ENCODE peak calls at places on chromosomes 2 and 18, in six cellular contexts. P is CD4-positive, alpha-beta T cell; U is left lung; V is mammary epithelial cell; F is endodermal cell; S is progenitor cell of endocrine pancreas. M is an unnamed sample.
A peak's percentile ranks its signal among the peaks of the same experiment; 100 is the strongest.

GRCh38 chr2:61715501-61715900 is 138.4 kb downstream of the FAM161A start:
- DNase-seq in P (no peak), U (no peak), V (no peak), F (no peak), S (no peak), M (no peak)

GRCh38 chr2:227517724-227518123 is 45.8 kb downstream of the AGFG1 start:
- DNase-seq in P (no peak), U (no peak), V (no peak), F (no peak), S (no peak), M (no peak)

GRCh38 chr2:220226076-220226475 is 598.6 kb downstream of the SLC4A3 start:
- DNase-seq in P (no peak), U (no peak), V (no peak), F (no peak), S (no peak), M (no peak)

GRCh38 chr18:6737833-6738232 is 8.3 kb downstream of the ARHGAP28 start:
- DNase-seq in P (no peak), U (no peak), V (no peak), F (no peak), S (no peak), M (no peak)

GRCh38 chr2:238141541-238142318 is 3.3 kb downstream of the KLHL30 start:
- DNase-seq in P (no peak), U (peak; percentile 57), V (peak; percentile 73), F (no peak), S (no peak), M (no peak)

GRCh38 chr2:74261204-74261864 is 62.9 kb downstream of the MTHFD2 start:
- DNase-seq in P (no peak), U (no peak), V (peak; percentile 28), F (peak; percentile 97), S (peak; percentile 24), M (no peak)

GRCh38 chr18:10261315-10262276 is 192.8 kb upstream of the APCDD1 start:
- DNase-seq in P (no peak), U (no peak), V (no peak), F (no peak), S (no peak), M (no peak)

GRCh38 chr18:25454270-25454659 is 102.3 kb upstream of the ZNF521 start:
- DNase-seq in P (no peak), U (no peak), V (no peak), F (no peak), S (no peak), M (no peak)

GRCh38 chr2:135960598-135961551 is 24.6 kb downstream of the DARS1 start:
- DNase-seq in P (peak; percentile 16), U (no peak), V (no peak), F (no peak), S (no peak), M (no peak)

GRCh38 chr18:66729459-66730239 is 125.8 kb upstream of the CDH19 start:
- DNase-seq in P (no peak), U (no peak), V (peak; percentile 75), F (no peak), S (no peak), M (no peak)

GRCh38 chr2:177489719-177490301 is 97.2 kb downstream of the AGPS start:
- DNase-seq in P (no peak), U (no peak), V (no peak), F (no peak), S (no peak), M (no peak)

GRCh38 chr18:76847926-76848325 is 25.6 kb downstream of the ZNF236 start:
- DNase-seq in P (no peak), U (no peak), V (no peak), F (peak; percentile 80), S (no peak), M (no peak)

GRCh38 chr2:128276878-128277675 is 41.6 kb downstream of the HS6ST1 start:
- DNase-seq in P (no peak), U (peak; percentile 24), V (no peak), F (peak; percentile 31), S (no peak), M (no peak)

GRCh38 chr2:11480406-11480805 is 14.4 kb upstream of the E2F6 start:
- DNase-seq in P (no peak), U (no peak), V (no peak), F (no peak), S (no peak), M (no peak)

GRCh38 chr2:202716114-202716718 is 81.4 kb downstream of the FAM117B start:
- DNase-seq in P (no peak), U (no peak), V (no peak), F (no peak), S (no peak), M (no peak)

GRCh38 chr2:128552806-128553551 is 234.3 kb upstream of the HS6ST1 start:
- DNase-seq in P (no peak), U (no peak), V (no peak), F (no peak), S (no peak), M (peak; percentile 53)

GRCh38 chr2:234032301-234032856 is 18.1 kb upstream of the SPP2 start:
- DNase-seq in P (peak; percentile 13), U (no peak), V (peak; percentile 87), F (no peak), S (no peak), M (no peak)

GRCh38 chr2:142142595-142142994 is 11.8 kb upstream of the LRP1B start:
- DNase-seq in P (no peak), U (no peak), V (peak; percentile 79), F (no peak), S (no peak), M (no peak)

GRCh38 chr18:35029770-35030169 is 11.4 kb upstream of the MAPRE2 start:
- DNase-seq in P (no peak), U (no peak), V (no peak), F (no peak), S (no peak), M (no peak)

GRCh38 chr18:21115519-21116411 is 4.2 kb upstream of the ROCK1 start:
- DNase-seq in P (no peak), U (no peak), V (no peak), F (peak; percentile 64), S (no peak), M (no peak)

GRCh38 chr2:117674172-117674571 is 140.3 kb upstream of the DDX18 start:
- DNase-seq in P (no peak), U (no peak), V (no peak), F (no peak), S (no peak), M (no peak)

GRCh38 chr18:60746491-60746890 is 373.9 kb upstream of the MC4R start:
- DNase-seq in P (no peak), U (no peak), V (no peak), F (no peak), S (no peak), M (no peak)

GRCh38 chr18:55031576-55031975 is 72.3 kb upstream of the CCDC68 start:
- DNase-seq in P (no peak), U (no peak), V (no peak), F (no peak), S (no peak), M (no peak)

GRCh38 chr2:109535217-109535946 is 78.4 kb downstream of the SEPTIN10 start:
- DNase-seq in P (no peak), U (no peak), V (no peak), F (no peak), S (no peak), M (peak; percentile 42)

GRCh38 chr2:5697554-5697953 is 5.4 kb downstream of the SOX11 start:
- DNase-seq in P (no peak), U (no peak), V (no peak), F (no peak), S (no peak), M (no peak)

DNA sequence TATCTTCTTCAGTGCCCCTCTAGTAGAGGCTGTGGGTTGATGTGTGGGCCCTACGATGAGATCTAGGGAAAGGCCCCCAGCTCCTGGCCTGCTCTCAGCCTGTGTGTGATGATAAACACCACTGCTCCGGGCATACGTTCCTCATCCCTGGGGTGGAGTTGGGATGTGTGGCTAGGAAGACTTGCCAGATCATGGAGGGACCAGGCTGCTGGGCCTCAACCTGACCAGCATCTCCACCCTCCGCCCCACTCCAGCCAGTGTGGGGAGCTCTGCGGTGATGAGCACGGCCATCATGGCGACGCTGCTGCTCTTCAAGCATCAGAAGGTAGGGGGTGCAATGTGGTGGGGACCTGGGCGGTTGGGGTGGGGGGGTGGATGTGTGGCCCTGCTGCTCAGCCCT is 192.1 kb downstream of the ANKRD36C start:
- DNase-seq in P (no peak), U (no peak), V (no peak), F (no peak), S (no peak), M (no peak)
- TF ChIP-seq CTCF in P (no peak), U (no peak), V (no peak), F (no peak), S (no peak), M (no peak)

DNA sequence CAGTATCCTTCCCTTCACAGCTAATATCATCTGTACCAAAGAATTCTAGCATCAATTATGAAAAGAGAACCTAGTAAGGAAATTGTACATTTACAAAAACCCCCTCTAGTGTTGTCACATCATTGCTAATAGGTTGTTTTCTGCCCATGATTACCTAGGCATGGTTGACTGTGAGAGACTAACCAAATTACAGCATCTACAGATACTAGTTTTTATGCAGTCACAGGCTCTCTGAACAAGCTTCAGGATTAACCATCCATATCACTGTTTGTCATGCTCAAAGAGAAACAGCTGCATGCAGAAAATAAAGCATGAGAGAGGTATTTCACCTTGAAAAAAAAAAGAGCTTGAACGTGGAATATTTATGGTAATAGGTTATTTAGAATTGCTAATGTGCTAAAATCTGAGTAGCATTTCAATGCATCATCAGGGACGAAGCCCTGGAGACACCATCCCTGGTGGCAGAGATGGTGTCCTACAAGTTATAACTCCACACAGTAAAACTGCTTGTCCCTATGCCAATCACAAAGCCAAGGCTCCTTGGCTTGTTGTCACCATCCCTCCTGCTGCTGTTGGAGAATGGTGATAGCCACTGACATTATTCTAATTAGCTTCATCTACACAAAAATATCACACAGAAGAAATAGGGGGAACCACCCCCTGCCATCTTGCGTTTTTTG is 5.4 kb downstream of the NEB start:
- DNase-seq in P (no peak), U (no peak), V (no peak), F (peak; percentile 67), S (no peak), M (no peak)
- TF ChIP-seq CTCF in P (no peak), U (no peak), V (no peak), F (peak; percentile 68), S (no peak), M (no peak)

DNA sequence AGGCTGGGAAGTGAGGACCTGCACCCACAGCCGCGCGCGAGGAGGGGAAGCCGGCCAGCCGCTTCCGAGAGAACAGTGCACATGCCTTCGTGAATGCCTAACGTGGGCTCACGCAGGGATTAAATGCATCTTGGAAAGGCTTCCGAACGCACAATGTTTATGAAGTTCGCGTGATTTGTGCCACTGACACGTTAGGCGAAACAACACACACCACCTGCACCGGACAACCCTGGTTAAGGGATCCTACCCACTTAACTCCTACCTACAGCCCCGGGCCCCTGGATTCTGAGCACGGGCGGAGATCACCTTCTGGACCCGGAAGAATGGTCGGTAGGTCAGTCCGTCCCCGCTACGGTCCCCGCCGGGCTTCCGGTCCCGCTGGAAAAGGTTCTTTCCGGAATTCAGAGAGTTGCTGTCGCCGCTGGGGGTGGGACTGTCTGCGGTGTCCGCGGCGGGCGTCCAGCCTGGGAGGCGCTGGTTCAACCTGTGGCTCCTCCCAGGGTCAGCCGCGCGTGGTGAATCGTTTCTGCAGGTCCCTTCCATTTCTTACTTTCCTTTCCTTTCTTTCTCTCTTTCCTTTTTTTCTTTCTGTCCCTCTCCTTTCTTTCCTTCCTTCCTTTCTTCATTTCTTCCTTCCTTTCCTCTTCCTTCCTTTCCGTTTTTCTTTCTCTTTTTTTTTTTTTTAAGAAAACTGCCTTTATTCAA is at the start of gene MTIF2:
- DNase-seq in P (peak; percentile 82), U (peak; percentile 96), V (peak; percentile 92), F (peak; percentile 98), S (peak; percentile 88), M (peak; percentile 97)
- TF ChIP-seq CTCF in P (no peak), U (peak; percentile 14), V (no peak), F (no peak), S (peak; percentile 18), M (peak; percentile 12)

GRCh38 chr2:59789523-59789922 is 763.9 kb downstream of the BCL11A start:
- DNase-seq in P (no peak), U (no peak), V (no peak), F (no peak), S (no peak), M (no peak)
- TF ChIP-seq CTCF in P (no peak), U (no peak), V (no peak), F (peak; percentile 48), S (peak; percentile 19), M (no peak)

M was measured in osteocyte.